ENCODE peak calls at places on chromosomes 7 and 10, in six cellular contexts. One of them, this sample, is unnamed.
A peak's percentile ranks its signal among the peaks of the same experiment; 100 is the strongest.

GRCh38 chr7:150973571-150974451 is 4.3 kb downstream of the KCNH2 start:
- DNase-seq in fibroblast of the aortic adventitia: no peak
- DNase-seq in foreskin fibroblast: no peak
- DNase-seq in right lobe of liver: no peak
- DNase-seq in uterus: peak; percentile 32
- DNase-seq in PC-3: no peak
- DNase-seq in this sample: no peak

GRCh38 chr10:71334228-71334791 is 15.3 kb downstream of the SLC29A3 start:
- DNase-seq in fibroblast of the aortic adventitia: no peak
- DNase-seq in foreskin fibroblast: no peak
- DNase-seq in right lobe of liver: peak; percentile 91
- DNase-seq in uterus: no peak
- DNase-seq in PC-3: peak; percentile 14
- DNase-seq in this sample: no peak

GRCh38 chr7:155803418-155804376 is 8.6 kb downstream of the SHH start:
- DNase-seq in fibroblast of the aortic adventitia: no peak
- DNase-seq in foreskin fibroblast: peak; percentile 38
- DNase-seq in right lobe of liver: peak; percentile 55
- DNase-seq in uterus: no peak
- DNase-seq in PC-3: peak; percentile 53
- DNase-seq in this sample: no peak

GRCh38 chr10:23294638-23295247 is 49.9 kb downstream of the C10orf67 start:
- DNase-seq in fibroblast of the aortic adventitia: peak; percentile 36
- DNase-seq in foreskin fibroblast: peak; percentile 27
- DNase-seq in right lobe of liver: no peak
- DNase-seq in uterus: no peak
- DNase-seq in PC-3: peak; percentile 33
- DNase-seq in this sample: no peak

GRCh38 chr7:111953611-111954010 is 252.6 kb downstream of the DOCK4 start:
- DNase-seq in fibroblast of the aortic adventitia: peak; percentile 33
- DNase-seq in foreskin fibroblast: peak; percentile 30
- DNase-seq in right lobe of liver: peak; percentile 65
- DNase-seq in uterus: no peak
- DNase-seq in PC-3: peak; percentile 48
- DNase-seq in this sample: no peak

GRCh38 chr7:42224391-42225003 is 12.5 kb downstream of the GLI3 start:
- DNase-seq in fibroblast of the aortic adventitia: no peak
- DNase-seq in foreskin fibroblast: no peak
- DNase-seq in right lobe of liver: no peak
- DNase-seq in uterus: no peak
- DNase-seq in PC-3: no peak
- DNase-seq in this sample: no peak

GRCh38 chr10:103870503-103870902 is 15.1 kb upstream of the SH3PXD2A start:
- DNase-seq in fibroblast of the aortic adventitia: peak; percentile 63
- DNase-seq in foreskin fibroblast: peak; percentile 86
- DNase-seq in right lobe of liver: no peak
- DNase-seq in uterus: no peak
- DNase-seq in PC-3: peak; percentile 79
- DNase-seq in this sample: no peak

GRCh38 chr7:27678617-27679260 is 16.1 kb upstream of the HIBADH start:
- DNase-seq in fibroblast of the aortic adventitia: no peak
- DNase-seq in foreskin fibroblast: peak; percentile 60
- DNase-seq in right lobe of liver: no peak
- DNase-seq in uterus: no peak
- DNase-seq in PC-3: peak; percentile 28
- DNase-seq in this sample: no peak

GRCh38 chr7:77321300-77321699 is 94.8 kb downstream of the GSAP start:
- DNase-seq in fibroblast of the aortic adventitia: no peak
- DNase-seq in foreskin fibroblast: peak; percentile 79
- DNase-seq in right lobe of liver: no peak
- DNase-seq in uterus: no peak
- DNase-seq in PC-3: no peak
- DNase-seq in this sample: no peak

GRCh38 chr7:46071601-46072000 is 150.5 kb upstream of the IGFBP3 start:
- DNase-seq in fibroblast of the aortic adventitia: peak; percentile 43
- DNase-seq in foreskin fibroblast: peak; percentile 15
- DNase-seq in right lobe of liver: no peak
- DNase-seq in uterus: no peak
- DNase-seq in PC-3: no peak
- DNase-seq in this sample: no peak

GRCh38 chr10:77781451-77782327 is 144.1 kb upstream of the KCNMA1 start:
- DNase-seq in fibroblast of the aortic adventitia: no peak
- DNase-seq in foreskin fibroblast: no peak
- DNase-seq in right lobe of liver: no peak
- DNase-seq in uterus: no peak
- DNase-seq in PC-3: no peak
- DNase-seq in this sample: no peak

GRCh38 chr7:7521259-7521658 is 14.4 kb downstream of the COL28A1 start:
- DNase-seq in fibroblast of the aortic adventitia: no peak
- DNase-seq in foreskin fibroblast: no peak
- DNase-seq in right lobe of liver: no peak
- DNase-seq in uterus: no peak
- DNase-seq in PC-3: no peak
- DNase-seq in this sample: no peak

GRCh38 chr7:141664450-141664849 is 37.5 kb downstream of the DENND11 start:
- DNase-seq in fibroblast of the aortic adventitia: no peak
- DNase-seq in foreskin fibroblast: no peak
- DNase-seq in right lobe of liver: no peak
- DNase-seq in uterus: no peak
- DNase-seq in PC-3: no peak
- DNase-seq in this sample: no peak

GRCh38 chr7:22194633-22195273 is 162.2 kb downstream of the RAPGEF5 start:
- DNase-seq in fibroblast of the aortic adventitia: no peak
- DNase-seq in foreskin fibroblast: no peak
- DNase-seq in right lobe of liver: no peak
- DNase-seq in uterus: no peak
- DNase-seq in PC-3: no peak
- DNase-seq in this sample: no peak

GRCh38 chr10:13868528-13869294 is 281.9 kb downstream of the PRPF18 start:
- DNase-seq in fibroblast of the aortic adventitia: no peak
- DNase-seq in foreskin fibroblast: no peak
- DNase-seq in right lobe of liver: no peak
- DNase-seq in uterus: no peak
- DNase-seq in PC-3: no peak
- DNase-seq in this sample: no peak

GRCh38 chr7:151432658-151433521 is 7.1 kb downstream of the CRYGN start:
- DNase-seq in fibroblast of the aortic adventitia: no peak
- DNase-seq in foreskin fibroblast: no peak
- DNase-seq in right lobe of liver: no peak
- DNase-seq in uterus: no peak
- DNase-seq in PC-3: no peak
- DNase-seq in this sample: no peak

GRCh38 chr7:134714791-134715190 is 64.6 kb upstream of the CALD1 start:
- DNase-seq in fibroblast of the aortic adventitia: no peak
- DNase-seq in foreskin fibroblast: no peak
- DNase-seq in right lobe of liver: no peak
- DNase-seq in uterus: no peak
- DNase-seq in PC-3: no peak
- DNase-seq in this sample: no peak

GRCh38 chr10:28594401-28594800 is 61.5 kb downstream of the WAC start:
- DNase-seq in fibroblast of the aortic adventitia: no peak
- DNase-seq in foreskin fibroblast: no peak
- DNase-seq in right lobe of liver: no peak
- DNase-seq in uterus: no peak
- DNase-seq in PC-3: no peak
- DNase-seq in this sample: no peak

GRCh38 chr10:118151461-118151860 is 104.7 kb upstream of the RAB11FIP2 start:
- DNase-seq in fibroblast of the aortic adventitia: no peak
- DNase-seq in foreskin fibroblast: no peak
- DNase-seq in right lobe of liver: no peak
- DNase-seq in uterus: no peak
- DNase-seq in PC-3: no peak
- DNase-seq in this sample: no peak

GRCh38 chr10:112735041-112735690 is 214.9 kb upstream of the TCF7L2 start:
- DNase-seq in fibroblast of the aortic adventitia: no peak
- DNase-seq in foreskin fibroblast: peak; percentile 53
- DNase-seq in right lobe of liver: no peak
- DNase-seq in uterus: no peak
- DNase-seq in PC-3: no peak
- DNase-seq in this sample: no peak

GRCh38 chr10:99975942-99976809 is 33.6 kb downstream of the DNMBP start:
- DNase-seq in fibroblast of the aortic adventitia: peak; percentile 92
- DNase-seq in foreskin fibroblast: peak; percentile 83
- DNase-seq in right lobe of liver: no peak
- DNase-seq in uterus: peak; percentile 47
- DNase-seq in PC-3: no peak
- DNase-seq in this sample: peak; percentile 75
- H3K4me3 ChIP-seq in fibroblast of the aortic adventitia: peak overlapping the region; percentile 34
- H3K4me3 ChIP-seq in foreskin fibroblast: peak overlapping the region; percentile 15
- H3K4me3 ChIP-seq in right lobe of liver: no peak overlapping the region
- H3K4me3 ChIP-seq in uterus: no peak overlapping the region
- H3K4me3 ChIP-seq in PC-3: no peak overlapping the region
- H3K4me3 ChIP-seq in this sample: no peak overlapping the region

GRCh38 chr10:20672724-20673123 is 224.4 kb downstream of the NEBL start:
- DNase-seq in fibroblast of the aortic adventitia: no peak
- DNase-seq in foreskin fibroblast: no peak
- DNase-seq in right lobe of liver: no peak
- DNase-seq in uterus: no peak
- DNase-seq in PC-3: no peak
- DNase-seq in this sample: no peak

GRCh38 chr10:20674870-20675385 is 222.2 kb downstream of the NEBL start:
- DNase-seq in fibroblast of the aortic adventitia: no peak
- DNase-seq in foreskin fibroblast: no peak
- DNase-seq in right lobe of liver: no peak
- DNase-seq in uterus: no peak
- DNase-seq in PC-3: no peak
- DNase-seq in this sample: no peak

GRCh38 chr10:20670569-20670968 is 226.5 kb downstream of the NEBL start:
- DNase-seq in fibroblast of the aortic adventitia: no peak
- DNase-seq in foreskin fibroblast: no peak
- DNase-seq in right lobe of liver: no peak
- DNase-seq in uterus: no peak
- DNase-seq in PC-3: no peak
- DNase-seq in this sample: no peak

GRCh38 chr10:20673175-20673574 is 223.9 kb downstream of the NEBL start:
- DNase-seq in fibroblast of the aortic adventitia: no peak
- DNase-seq in foreskin fibroblast: no peak
- DNase-seq in right lobe of liver: no peak
- DNase-seq in uterus: no peak
- DNase-seq in PC-3: no peak
- DNase-seq in this sample: no peak

DNA sequence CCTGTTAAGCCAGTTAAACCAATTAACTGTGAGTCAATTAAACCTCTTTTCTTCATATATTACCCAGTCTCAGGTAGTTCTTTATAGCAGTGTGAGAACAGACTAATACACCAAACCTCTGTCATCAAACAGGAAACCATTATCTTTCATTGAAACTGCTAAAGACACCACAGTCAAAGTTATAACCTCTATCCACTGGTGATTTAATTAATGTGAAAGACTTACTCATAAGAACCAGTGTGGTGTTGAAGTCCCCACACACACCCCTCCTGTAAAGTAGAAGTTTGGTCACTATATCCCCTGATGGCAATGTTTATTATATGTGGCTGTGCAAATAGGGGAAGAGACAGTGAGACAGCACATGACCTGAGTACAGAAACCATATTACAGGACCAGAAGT is 228.1 kb downstream of the NEBL start:
- DNase-seq in fibroblast of the aortic adventitia: no peak
- DNase-seq in foreskin fibroblast: no peak
- DNase-seq in right lobe of liver: no peak
- DNase-seq in uterus: no peak
- DNase-seq in PC-3: no peak
- DNase-seq in this sample: no peak
- H3K4me3 ChIP-seq in fibroblast of the aortic adventitia: no peak overlapping the region
- H3K4me3 ChIP-seq in foreskin fibroblast: no peak overlapping the region
- H3K4me3 ChIP-seq in right lobe of liver: no peak overlapping the region
- H3K4me3 ChIP-seq in uterus: no peak overlapping the region
- H3K4me3 ChIP-seq in PC-3: no peak overlapping the region
- H3K4me3 ChIP-seq in this sample: no peak overlapping the region

GRCh38 chr7:100963874-100964273 is 5.5 kb upstream of the MUC12 start:
- DNase-seq in fibroblast of the aortic adventitia: no peak
- DNase-seq in foreskin fibroblast: no peak
- DNase-seq in right lobe of liver: no peak
- DNase-seq in uterus: no peak
- DNase-seq in PC-3: no peak
- DNase-seq in this sample: no peak

GRCh38 chr7:100965723-100966541 is 3.4 kb upstream of the MUC12 start:
- DNase-seq in fibroblast of the aortic adventitia: peak; percentile 17
- DNase-seq in foreskin fibroblast: peak; percentile 84
- DNase-seq in right lobe of liver: peak; percentile 87
- DNase-seq in uterus: no peak
- DNase-seq in PC-3: peak; percentile 76
- DNase-seq in this sample: no peak

GRCh38 chr7:100964630-100965029 is 4.7 kb upstream of the MUC12 start:
- DNase-seq in fibroblast of the aortic adventitia: no peak
- DNase-seq in foreskin fibroblast: no peak
- DNase-seq in right lobe of liver: no peak
- DNase-seq in uterus: no peak
- DNase-seq in PC-3: no peak
- DNase-seq in this sample: no peak

GRCh38 chr7:100966542-100967291 is 2.6 kb upstream of the MUC12 start:
- DNase-seq in fibroblast of the aortic adventitia: no peak
- DNase-seq in foreskin fibroblast: no peak
- DNase-seq in right lobe of liver: peak; percentile 66
- DNase-seq in uterus: no peak
- DNase-seq in PC-3: no peak
- DNase-seq in this sample: no peak

GRCh38 chr7:100965051-100965722 is 4.2 kb upstream of the MUC12 start:
- DNase-seq in fibroblast of the aortic adventitia: no peak
- DNase-seq in foreskin fibroblast: no peak
- DNase-seq in right lobe of liver: no peak
- DNase-seq in uterus: no peak
- DNase-seq in PC-3: no peak
- DNase-seq in this sample: no peak
- H3K4me3 ChIP-seq in fibroblast of the aortic adventitia: no peak overlapping the region
- H3K4me3 ChIP-seq in foreskin fibroblast: no peak overlapping the region
- H3K4me3 ChIP-seq in right lobe of liver: peak overlapping the region; percentile 27
- H3K4me3 ChIP-seq in uterus: no peak overlapping the region
- H3K4me3 ChIP-seq in PC-3: no peak overlapping the region
- H3K4me3 ChIP-seq in this sample: no peak overlapping the region

GRCh38 chr10:1281402-1281782 is 225.2 kb downstream of the WDR37 start:
- DNase-seq in fibroblast of the aortic adventitia: no peak
- DNase-seq in foreskin fibroblast: no peak
- DNase-seq in right lobe of liver: no peak
- DNase-seq in uterus: no peak
- DNase-seq in PC-3: no peak
- DNase-seq in this sample: no peak
- H3K4me3 ChIP-seq in fibroblast of the aortic adventitia: no peak overlapping the region
- H3K4me3 ChIP-seq in foreskin fibroblast: no peak overlapping the region
- H3K4me3 ChIP-seq in right lobe of liver: no peak overlapping the region
- H3K4me3 ChIP-seq in uterus: no peak overlapping the region
- H3K4me3 ChIP-seq in PC-3: no peak overlapping the region
- H3K4me3 ChIP-seq in this sample: no peak overlapping the region

This sample was measured in skeletal muscle cell.